ENCODE peak calls at places on chromosomes 13 and 19, in five cellular contexts. N, Q, D, C and W are unnamed samples.

GRCh38 chr19:50912727-50913716 is 1.8 kb upstream of the KLK4 start:
- DNase-seq in N (no peak), Q (no peak), D (no peak), C (no peak), W (no peak)

GRCh38 chr19:19304186-19304975 is 15.9 kb downstream of the SUGP1 start:
- DNase-seq in N (no peak), Q (no peak), D (no peak), C (no peak), W (no peak)

GRCh38 chr13:39578821-39579291 is 24.1 kb downstream of the LHFPL6 start:
- DNase-seq in N (no peak), Q (no peak), D (no peak), C (no peak), W (no peak)

GRCh38 chr13:39892731-39893293 is 237.3 kb downstream of the COG6 start:
- DNase-seq in N (no peak), Q (no peak), D (no peak), C (peak), W (no peak)

GRCh38 chr13:106104281-106104901 is 431.1 kb downstream of the EFNB2 start:
- DNase-seq in N (no peak), Q (no peak), D (no peak), C (peak), W (peak)

GRCh38 chr19:14413765-14414171 is 5.4 kb downstream of the DDX39A start:
- DNase-seq in N (no peak), Q (peak), D (no peak), C (peak), W (no peak)

GRCh38 chr19:47613165-47614146 is 4.5 kb downstream of the BICRA start:
- DNase-seq in N (no peak), Q (peak), D (no peak), C (peak), W (peak)

GRCh38 chr13:49368688-49369087 is 75.2 kb downstream of the CAB39L start:
- DNase-seq in N (no peak), Q (no peak), D (no peak), C (no peak), W (no peak)

GRCh38 chr19:38047641-38048040 is 140.6 kb downstream of the SIPA1L3 start:
- DNase-seq in N (no peak), Q (peak), D (no peak), C (no peak), W (no peak)

GRCh38 chr13:19822673-19823072 is 39.9 kb upstream of the PSPC1 start:
- DNase-seq in N (no peak), Q (no peak), D (no peak), C (no peak), W (no peak)

GRCh38 chr19:32558607-32559228 is 22.3 kb upstream of the PDCD5 start:
- DNase-seq in N (no peak), Q (no peak), D (no peak), C (no peak), W (no peak)

GRCh38 chr19:39532233-39533002 is at the start of gene EID2B:
- DNase-seq in N (peak), Q (peak), D (peak), C (peak), W (peak)

GRCh38 chr13:94033830-94034642 is 445.4 kb downstream of the DCT start:
- DNase-seq in N (no peak), Q (no peak), D (no peak), C (no peak), W (no peak)

GRCh38 chr13:79392882-79393563 is 13.0 kb downstream of the RBM26 start:
- DNase-seq in N (peak), Q (no peak), D (no peak), C (peak), W (no peak)

GRCh38 chr19:38901683-38902082 is 1.9 kb downstream of the NFKBIB start:
- DNase-seq in N (no peak), Q (no peak), D (no peak), C (no peak), W (no peak)

GRCh38 chr19:3124630-3125029 is 11.2 kb upstream of the GNA15 start:
- DNase-seq in N (no peak), Q (no peak), D (no peak), C (no peak), W (no peak)

GRCh38 chr19:2728783-2729387 is 7.7 kb upstream of the DIRAS1 start:
- DNase-seq in N (no peak), Q (no peak), D (no peak), C (no peak), W (no peak)

GRCh38 chr13:46552302-46552680 is 679 bp upstream of the LRCH1 start:
- DNase-seq in N (no peak), Q (no peak), D (no peak), C (no peak), W (no peak)

GRCh38 chr13:77479326-77479725 is 56.2 kb upstream of the SCEL start:
- DNase-seq in N (no peak), Q (no peak), D (no peak), C (no peak), W (no peak)

GRCh38 chr13:109211616-109212015 is 574.8 kb downstream of the IRS2 start:
- DNase-seq in N (no peak), Q (no peak), D (no peak), C (peak), W (no peak)

GRCh38 chr19:1172353-1173159 is 1.5 kb downstream of the SBNO2 start:
- DNase-seq in N (no peak), Q (peak), D (no peak), C (peak), W (no peak)

GRCh38 chr13:111410232-111411021 is 90.0 kb downstream of the TEX29 start:
- DNase-seq in N (no peak), Q (no peak), D (no peak), C (no peak), W (no peak)

GRCh38 chr13:93843082-93843481 is 616.5 kb downstream of the GPC6 start:
- DNase-seq in N (no peak), Q (no peak), D (no peak), C (no peak), W (no peak)

GRCh38 chr13:101149735-101150380 is 266.4 kb downstream of the NALCN start:
- DNase-seq in N (no peak), Q (peak), D (no peak), C (peak), W (peak)

GRCh38 chr13:91369432-91369831 is 21.9 kb downstream of the MIR17HG start:
- DNase-seq in N (no peak), Q (no peak), D (no peak), C (no peak), W (no peak)

GRCh38 chr19:590396-590745 is 690 bp downstream of the HCN2 start:
- DNase-seq in N (no peak), Q (no peak), D (no peak), C (peak), W (no peak)

GRCh38 chr13:110882972-110883371 is 31.9 kb downstream of the ANKRD10 start:
- DNase-seq in N (no peak), Q (no peak), D (no peak), C (peak), W (no peak)

GRCh38 chr13:94308808-94309207 is 170.7 kb downstream of the DCT start:
- DNase-seq in N (no peak), Q (no peak), D (no peak), C (peak), W (no peak)

GRCh38 chr19:19209372-19209771 is 2.4 kb upstream of the NCAN start:
- DNase-seq in N (no peak), Q (no peak), D (no peak), C (no peak), W (no peak)

GRCh38 chr19:35458821-35459391 is 10.8 kb downstream of the FFAR2 start:
- DNase-seq in N (no peak), Q (no peak), D (no peak), C (no peak), W (no peak)

GRCh38 chr19:44608391-44608821 is 5.0 kb upstream of the IGSF23 start:
- DNase-seq in N (no peak), Q (no peak), D (no peak), C (peak), W (no peak)